ENCODE peak calls at places on chromosome 9, in seven cellular contexts. One of them, this sample, is unnamed.

GRCh38 chr9:81146684-81147337 is 542.5 kb downstream of the TLE1 start:
- DNase-seq in transverse colon: no peak
- DNase-seq in uterus: no peak
- DNase-seq in tibial artery: no peak
- DNase-seq in neural progenitor cell: no peak
- DNase-seq in fibroblast of lung: peak; percentile 18
- DNase-seq in osteoblast: no peak
- DNase-seq in this sample: no peak

GRCh38 chr9:6676254-6676928 is 30.9 kb upstream of the GLDC start:
- DNase-seq in neural progenitor cell: no peak
- DNase-seq in tibial artery: no peak
- DNase-seq in fibroblast of lung: no peak
- DNase-seq in transverse colon: no peak
- DNase-seq in uterus: no peak
- DNase-seq in osteoblast: peak; percentile 36
- DNase-seq in this sample: no peak

GRCh38 chr9:124684140-124684539 is 87.0 kb downstream of the NR6A1 start:
- DNase-seq in fibroblast of lung: no peak
- DNase-seq in uterus: no peak
- DNase-seq in transverse colon: no peak
- DNase-seq in neural progenitor cell: no peak
- DNase-seq in tibial artery: no peak
- DNase-seq in osteoblast: no peak
- DNase-seq in this sample: no peak

GRCh38 chr9:68546596-68547390 is 6.1 kb upstream of the TMEM252 start:
- DNase-seq in uterus: no peak
- DNase-seq in neural progenitor cell: no peak
- DNase-seq in transverse colon: no peak
- DNase-seq in tibial artery: no peak
- DNase-seq in fibroblast of lung: peak; percentile 28
- DNase-seq in osteoblast: no peak
- DNase-seq in this sample: peak; percentile 47

GRCh38 chr9:93132287-93132927 is 1.6 kb downstream of the NINJ1 start:
- DNase-seq in fibroblast of lung: peak; percentile 64
- DNase-seq in osteoblast: peak; percentile 96
- DNase-seq in tibial artery: peak; percentile 92
- DNase-seq in neural progenitor cell: no peak
- DNase-seq in uterus: peak; percentile 47
- DNase-seq in transverse colon: peak; percentile 79
- DNase-seq in this sample: peak; percentile 81

GRCh38 chr9:80369641-80370040 is 797.9 kb downstream of the TLE4 start:
- DNase-seq in fibroblast of lung: peak; percentile 13
- DNase-seq in neural progenitor cell: no peak
- DNase-seq in osteoblast: no peak
- DNase-seq in tibial artery: no peak
- DNase-seq in uterus: no peak
- DNase-seq in transverse colon: no peak
- DNase-seq in this sample: no peak

GRCh38 chr9:136978073-136978864 is 965 bp downstream of the PTGDS start:
- DNase-seq in transverse colon: peak; percentile 65
- DNase-seq in uterus: peak; percentile 61
- DNase-seq in osteoblast: peak; percentile 99
- DNase-seq in neural progenitor cell: peak; percentile 95
- DNase-seq in fibroblast of lung: peak; percentile 62
- DNase-seq in tibial artery: peak; percentile 77
- DNase-seq in this sample: peak; percentile 68

GRCh38 chr9:136056546-136057235 is 38.4 kb downstream of the NACC2 start:
- DNase-seq in neural progenitor cell: no peak
- DNase-seq in uterus: no peak
- DNase-seq in fibroblast of lung: no peak
- DNase-seq in osteoblast: peak; percentile 72
- DNase-seq in transverse colon: no peak
- DNase-seq in tibial artery: no peak
- DNase-seq in this sample: peak; percentile 64

GRCh38 chr9:100294806-100295205 is 57.9 kb downstream of the TEX10 start:
- DNase-seq in neural progenitor cell: no peak
- DNase-seq in transverse colon: no peak
- DNase-seq in tibial artery: no peak
- DNase-seq in osteoblast: no peak
- DNase-seq in uterus: no peak
- DNase-seq in fibroblast of lung: no peak
- DNase-seq in this sample: no peak

GRCh38 chr9:89352874-89353649 is 34.8 kb downstream of the SECISBP2 start:
- DNase-seq in transverse colon: no peak
- DNase-seq in neural progenitor cell: no peak
- DNase-seq in osteoblast: peak; percentile 26
- DNase-seq in uterus: no peak
- DNase-seq in tibial artery: no peak
- DNase-seq in fibroblast of lung: no peak
- DNase-seq in this sample: no peak

GRCh38 chr9:36729902-36730301 is 157.2 kb downstream of the MELK start:
- DNase-seq in fibroblast of lung: peak; percentile 28
- DNase-seq in transverse colon: no peak
- DNase-seq in neural progenitor cell: no peak
- DNase-seq in osteoblast: no peak
- DNase-seq in tibial artery: no peak
- DNase-seq in uterus: no peak
- DNase-seq in this sample: no peak

GRCh38 chr9:36730414-36730813 is 157.7 kb downstream of the MELK start:
- DNase-seq in neural progenitor cell: no peak
- DNase-seq in tibial artery: no peak
- DNase-seq in osteoblast: no peak
- DNase-seq in uterus: no peak
- DNase-seq in fibroblast of lung: no peak
- DNase-seq in transverse colon: no peak
- DNase-seq in this sample: no peak

GRCh38 chr9:36731576-36731975 is 158.9 kb downstream of the MELK start:
- DNase-seq in tibial artery: no peak
- DNase-seq in osteoblast: no peak
- DNase-seq in uterus: no peak
- DNase-seq in neural progenitor cell: no peak
- DNase-seq in transverse colon: no peak
- DNase-seq in fibroblast of lung: peak; percentile 84
- DNase-seq in this sample: no peak

GRCh38 chr9:36731068-36731467 is 158.4 kb downstream of the MELK start:
- DNase-seq in neural progenitor cell: no peak
- DNase-seq in transverse colon: no peak
- DNase-seq in osteoblast: no peak
- DNase-seq in fibroblast of lung: no peak
- DNase-seq in tibial artery: no peak
- DNase-seq in uterus: no peak
- DNase-seq in this sample: no peak

GRCh38 chr9:36728651-36729520 is 156.2 kb downstream of the MELK start:
- DNase-seq in tibial artery: no peak
- DNase-seq in uterus: no peak
- DNase-seq in neural progenitor cell: peak; percentile 92
- DNase-seq in transverse colon: peak; percentile 84
- DNase-seq in fibroblast of lung: peak; percentile 72
- DNase-seq in osteoblast: peak; percentile 90
- DNase-seq in this sample: peak; percentile 67
- H3K27ac ChIP-seq in tibial artery: no peak overlapping the region
- H3K27ac ChIP-seq in uterus: no peak overlapping the region
- H3K27ac ChIP-seq in neural progenitor cell: no peak overlapping the region
- H3K27ac ChIP-seq in transverse colon: no peak overlapping the region
- H3K27ac ChIP-seq in fibroblast of lung: no peak overlapping the region
- H3K27ac ChIP-seq in osteoblast: no peak overlapping the region
- H3K27ac ChIP-seq in this sample: no peak overlapping the region

DNA sequence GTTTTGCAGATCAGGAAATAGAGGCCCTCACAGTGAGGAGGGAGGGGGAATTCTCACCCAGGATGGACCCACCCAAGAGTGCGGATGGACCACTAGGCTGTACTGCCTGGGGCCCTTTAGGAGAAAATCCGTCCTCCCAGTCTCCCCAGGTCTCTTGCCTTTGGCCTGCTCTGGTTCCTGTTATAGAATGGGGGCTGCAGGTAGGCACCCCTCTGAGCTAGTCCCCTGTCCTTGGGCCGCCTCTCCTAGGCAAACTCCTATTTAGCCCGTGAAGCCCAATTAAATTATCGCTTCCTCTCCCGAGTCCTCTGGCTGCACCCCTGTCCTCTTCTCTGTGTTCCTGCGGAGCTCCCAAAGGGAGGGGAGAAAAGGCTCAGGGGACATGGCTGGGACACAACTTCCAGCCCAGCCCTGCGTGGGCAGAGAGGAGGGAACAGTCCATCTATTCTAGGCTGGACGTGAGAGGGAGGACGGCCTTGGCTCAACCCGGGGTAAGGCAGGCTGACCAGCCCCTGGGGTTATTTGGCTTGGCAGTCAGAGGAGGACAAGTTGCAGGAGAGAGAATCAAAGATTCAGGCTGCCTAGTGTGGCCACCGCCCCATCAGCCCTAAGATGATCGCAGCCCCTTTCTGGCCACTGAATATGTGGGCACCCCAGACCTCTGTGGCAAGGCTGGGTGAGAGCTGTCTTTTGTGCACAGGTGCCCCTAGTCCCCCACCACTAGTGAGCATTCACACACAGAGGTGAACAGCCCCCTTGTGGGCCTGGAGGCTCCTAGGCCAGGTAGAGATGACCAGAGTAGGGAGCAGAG is 134.2 kb downstream of the C9orf50 start:
- DNase-seq in neural progenitor cell: peak; percentile 29
- DNase-seq in tibial artery: peak; percentile 99
- DNase-seq in osteoblast: peak; percentile 98
- DNase-seq in fibroblast of lung: no peak
- DNase-seq in transverse colon: no peak
- DNase-seq in uterus: peak; percentile 84
- DNase-seq in this sample: no peak
- H3K27ac ChIP-seq in neural progenitor cell: no peak overlapping the region
- H3K27ac ChIP-seq in tibial artery: peak overlapping the region; percentile 100
- H3K27ac ChIP-seq in osteoblast: peak overlapping the region; percentile 99
- H3K27ac ChIP-seq in fibroblast of lung: peak overlapping the region; percentile 100
- H3K27ac ChIP-seq in transverse colon: peak overlapping the region; percentile 99
- H3K27ac ChIP-seq in uterus: peak overlapping the region; percentile 100
- H3K27ac ChIP-seq in this sample: peak overlapping the region; percentile 99

GRCh38 chr9:77953590-77953989 is 78.0 kb downstream of the GNAQ start:
- DNase-seq in uterus: no peak
- DNase-seq in transverse colon: no peak
- DNase-seq in neural progenitor cell: no peak
- DNase-seq in fibroblast of lung: peak; percentile 28
- DNase-seq in osteoblast: no peak
- DNase-seq in tibial artery: no peak
- DNase-seq in this sample: no peak

GRCh38 chr9:77954018-77954417 is 77.6 kb downstream of the GNAQ start:
- DNase-seq in uterus: no peak
- DNase-seq in fibroblast of lung: peak; percentile 60
- DNase-seq in osteoblast: no peak
- DNase-seq in transverse colon: no peak
- DNase-seq in tibial artery: no peak
- DNase-seq in neural progenitor cell: no peak
- DNase-seq in this sample: no peak

GRCh38 chr9:77951369-77951768 is 80.2 kb downstream of the GNAQ start:
- DNase-seq in osteoblast: no peak
- DNase-seq in fibroblast of lung: no peak
- DNase-seq in neural progenitor cell: no peak
- DNase-seq in transverse colon: no peak
- DNase-seq in uterus: no peak
- DNase-seq in tibial artery: no peak
- DNase-seq in this sample: no peak

GRCh38 chr9:77954619-77955018 is 77.0 kb downstream of the GNAQ start:
- DNase-seq in tibial artery: no peak
- DNase-seq in transverse colon: no peak
- DNase-seq in uterus: no peak
- DNase-seq in fibroblast of lung: no peak
- DNase-seq in neural progenitor cell: no peak
- DNase-seq in osteoblast: no peak
- DNase-seq in this sample: no peak

GRCh38 chr9:77952641-77953341 is 78.8 kb downstream of the GNAQ start:
- DNase-seq in osteoblast: no peak
- DNase-seq in fibroblast of lung: peak; percentile 77
- DNase-seq in tibial artery: no peak
- DNase-seq in transverse colon: no peak
- DNase-seq in neural progenitor cell: no peak
- DNase-seq in uterus: no peak
- DNase-seq in this sample: no peak
- H3K27ac ChIP-seq in osteoblast: peak overlapping the region; percentile 51
- H3K27ac ChIP-seq in fibroblast of lung: peak overlapping the region; percentile 57
- H3K27ac ChIP-seq in tibial artery: peak overlapping the region; percentile 31
- H3K27ac ChIP-seq in transverse colon: peak overlapping the region; percentile 50
- H3K27ac ChIP-seq in neural progenitor cell: no peak overlapping the region
- H3K27ac ChIP-seq in uterus: peak overlapping the region; percentile 65
- H3K27ac ChIP-seq in this sample: peak overlapping the region; percentile 77

GRCh38 chr9:106920701-106921283 is 57.8 kb downstream of the ZNF462 start:
- DNase-seq in tibial artery: no peak
- DNase-seq in transverse colon: peak; percentile 65
- DNase-seq in uterus: no peak
- DNase-seq in neural progenitor cell: peak; percentile 51
- DNase-seq in fibroblast of lung: peak; percentile 41
- DNase-seq in osteoblast: no peak
- DNase-seq in this sample: no peak

GRCh38 chr9:106921341-106921899 is 58.5 kb downstream of the ZNF462 start:
- DNase-seq in osteoblast: no peak
- DNase-seq in uterus: peak; percentile 25
- DNase-seq in neural progenitor cell: peak; percentile 21
- DNase-seq in fibroblast of lung: peak; percentile 87
- DNase-seq in transverse colon: peak; percentile 32
- DNase-seq in tibial artery: no peak
- DNase-seq in this sample: no peak

GRCh38 chr9:106916491-106917235 is 53.7 kb downstream of the ZNF462 start:
- DNase-seq in neural progenitor cell: no peak
- DNase-seq in transverse colon: peak; percentile 73
- DNase-seq in osteoblast: no peak
- DNase-seq in uterus: peak; percentile 40
- DNase-seq in tibial artery: no peak
- DNase-seq in fibroblast of lung: peak; percentile 63
- DNase-seq in this sample: no peak

GRCh38 chr9:106920091-106920490 is 57.1 kb downstream of the ZNF462 start:
- DNase-seq in uterus: no peak
- DNase-seq in fibroblast of lung: no peak
- DNase-seq in transverse colon: no peak
- DNase-seq in tibial artery: no peak
- DNase-seq in neural progenitor cell: no peak
- DNase-seq in osteoblast: no peak
- DNase-seq in this sample: no peak

DNA sequence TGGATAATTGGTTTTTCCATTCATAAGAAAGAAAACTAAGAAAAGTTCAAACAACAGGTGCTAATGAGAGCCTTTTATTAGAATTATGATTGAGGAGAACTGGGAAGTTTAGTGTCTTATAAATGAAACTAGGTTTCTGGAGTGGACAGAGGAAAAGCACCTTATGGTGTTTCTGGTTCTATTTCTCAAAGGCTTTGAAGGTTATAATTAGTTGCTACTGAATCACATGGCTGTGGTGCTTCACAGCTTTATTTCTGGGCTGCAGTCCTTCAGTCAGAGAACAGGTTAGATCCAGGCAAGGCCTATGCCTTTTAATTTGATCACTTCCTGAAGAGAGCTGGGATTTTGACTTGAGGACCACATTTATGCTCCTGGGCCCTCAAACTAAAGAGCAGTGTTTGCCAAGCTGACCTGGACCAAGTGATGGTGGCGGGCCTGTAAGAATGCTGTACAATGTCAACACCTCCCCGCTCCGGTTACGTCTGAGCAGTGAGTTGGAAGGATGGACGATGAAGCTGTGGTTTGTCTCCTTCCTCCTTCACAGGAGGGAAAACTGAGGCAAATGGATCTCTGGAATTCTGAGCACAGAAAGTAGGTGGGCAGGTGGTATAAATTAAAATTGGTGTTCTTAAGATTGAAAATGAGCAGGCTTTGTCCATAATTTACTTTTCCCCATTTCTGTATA is 56.0 kb downstream of the ZNF462 start:
- DNase-seq in tibial artery: no peak
- DNase-seq in transverse colon: no peak
- DNase-seq in uterus: no peak
- DNase-seq in osteoblast: no peak
- DNase-seq in neural progenitor cell: no peak
- DNase-seq in fibroblast of lung: no peak
- DNase-seq in this sample: no peak
- H3K27ac ChIP-seq in tibial artery: no peak overlapping the region
- H3K27ac ChIP-seq in transverse colon: no peak overlapping the region
- H3K27ac ChIP-seq in uterus: no peak overlapping the region
- H3K27ac ChIP-seq in osteoblast: no peak overlapping the region
- H3K27ac ChIP-seq in neural progenitor cell: no peak overlapping the region
- H3K27ac ChIP-seq in fibroblast of lung: no peak overlapping the region
- H3K27ac ChIP-seq in this sample: no peak overlapping the region

This sample was measured in left lung.